ENCODE peak calls at places on chromosomes 6 and 20, in ten cellular contexts. I is GM12878, Z is sigmoid colon, C is stomach, M is upper lobe of left lung, H is H1, E is suprapubic skin, O is HepG2, N is K562, A is transverse colon. W is an unnamed sample.

GRCh38 chr20:19502169-19502568 is 255.9 kb upstream of the RIN2 start:
- DNase-seq in I (no peak), Z (no peak), C (no peak), M (no peak), H (no peak), E (no peak), O (no peak), N (no peak), A (no peak), W (no peak)

GRCh38 chr6:68279793-68280557 is 355.1 kb upstream of the ADGRB3 start:
- DNase-seq in I (no peak), Z (no peak), C (no peak), M (no peak), H (no peak), E (no peak), O (no peak), N (no peak), A (no peak), W (no peak)

GRCh38 chr6:79574636-79575035 is 37.4 kb upstream of the LCA5 start:
- DNase-seq in I (no peak), Z (no peak), C (no peak), M (no peak), H (no peak), E (no peak), O (peak; percentile 84), N (no peak), A (no peak), W (no peak)

GRCh38 chr6:111743859-111744692 is 129.2 kb downstream of the FYN start:
- DNase-seq in I (no peak), Z (no peak), C (no peak), M (no peak), H (no peak), E (no peak), O (no peak), N (no peak), A (no peak), W (no peak)

GRCh38 chr6:106110167-106110826 is 24.2 kb downstream of the PRDM1 start:
- DNase-seq in I (no peak), Z (no peak), C (peak; percentile 53), M (no peak), H (no peak), E (no peak), O (no peak), N (no peak), A (peak; percentile 75), W (no peak)

GRCh38 chr6:35590622-35591066 is 77.9 kb upstream of the TULP1 start:
- DNase-seq in I (no peak), Z (peak; percentile 95), C (no peak), M (no peak), H (no peak), E (no peak), O (no peak), N (no peak), A (peak; percentile 34), W (no peak)

GRCh38 chr6:154112181-154112809 is 73.3 kb downstream of the OPRM1 start:
- DNase-seq in I (no peak), Z (no peak), C (no peak), M (no peak), H (no peak), E (no peak), O (no peak), N (no peak), A (no peak), W (no peak)

GRCh38 chr6:147741419-147741818 is 232.9 kb downstream of the SAMD5 start:
- DNase-seq in I (no peak), Z (no peak), C (no peak), M (no peak), H (no peak), E (no peak), O (no peak), N (no peak), A (no peak), W (no peak)

GRCh38 chr6:132483779-132484679 is 28.9 kb downstream of the STX7 start:
- DNase-seq in I (peak; percentile 37), Z (no peak), C (no peak), M (no peak), H (no peak), E (no peak), O (peak; percentile 75), N (peak; percentile 56), A (peak; percentile 13), W (no peak)

GRCh38 chr6:38974389-38975133 is 74.0 kb upstream of the GLP1R start:
- DNase-seq in I (no peak), Z (no peak), C (no peak), M (no peak), H (no peak), E (no peak), O (no peak), N (no peak), A (no peak), W (no peak)

GRCh38 chr20:58075565-58075964 is 152.9 kb downstream of the ANKRD60 start:
- DNase-seq in I (no peak), Z (no peak), C (no peak), M (no peak), H (no peak), E (no peak), O (no peak), N (no peak), A (no peak), W (peak; percentile 50)

GRCh38 chr20:46566125-46566524 is 15.7 kb upstream of the OCSTAMP start:
- DNase-seq in I (no peak), Z (peak; percentile 53), C (no peak), M (no peak), H (no peak), E (no peak), O (no peak), N (no peak), A (no peak), W (no peak)

GRCh38 chr20:46572181-46572580 is 21.7 kb upstream of the OCSTAMP start:
- DNase-seq in I (no peak), Z (peak; percentile 76), C (peak; percentile 70), M (peak; percentile 74), H (no peak), E (no peak), O (no peak), N (no peak), A (no peak), W (no peak)

GRCh38 chr20:46569961-46570360 is 19.5 kb upstream of the OCSTAMP start:
- DNase-seq in I (no peak), Z (no peak), C (no peak), M (no peak), H (no peak), E (no peak), O (no peak), N (no peak), A (no peak), W (no peak)

GRCh38 chr20:46571418-46571817 is 21.0 kb upstream of the OCSTAMP start:
- DNase-seq in I (no peak), Z (peak; percentile 10), C (no peak), M (no peak), H (no peak), E (no peak), O (no peak), N (no peak), A (no peak), W (no peak)

DNA sequence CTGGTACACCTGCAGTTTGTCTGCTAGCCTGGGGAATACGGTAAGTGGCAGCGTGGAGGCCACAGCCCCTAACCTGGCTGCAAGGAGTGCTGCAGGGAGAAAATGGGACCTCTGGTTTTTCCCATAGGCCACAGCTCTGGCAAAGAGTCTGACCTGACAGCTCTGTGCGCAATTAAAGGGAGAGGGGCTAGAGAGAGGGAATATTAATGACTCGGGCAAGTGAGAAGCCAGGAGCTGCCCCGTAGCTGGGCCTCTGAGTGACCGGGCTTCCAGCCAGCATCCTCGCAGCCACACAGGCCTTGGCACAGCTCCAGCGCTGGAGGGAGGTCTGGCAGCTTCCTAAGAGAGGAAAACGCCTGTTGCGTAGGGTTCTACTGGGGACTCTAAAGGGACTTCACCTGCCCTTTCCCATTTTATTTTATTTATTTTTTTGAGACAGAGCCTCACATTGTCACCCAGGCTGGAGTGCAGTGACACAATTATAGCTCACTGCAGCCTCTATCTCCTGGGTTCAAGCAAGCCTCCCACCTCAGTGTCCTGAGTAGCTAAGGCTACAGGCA is 18.2 kb upstream of the OCSTAMP start:
- DNase-seq in I (no peak), Z (peak; percentile 93), C (peak; percentile 96), M (peak; percentile 79), H (no peak), E (peak; percentile 82), O (peak; percentile 79), N (no peak), A (peak; percentile 69), W (no peak)
- TF ChIP-seq POLR2AphosphoS5 in I (no peak), Z (no peak), C (no peak), M (no peak), H (no peak), E (no peak), O (peak; percentile 19), N (no peak), A (no peak), W (no peak)

GRCh38 chr6:52577022-52577777 is at the start of gene TRAM2:
- DNase-seq in I (no peak), Z (peak; percentile 92), C (peak; percentile 89), M (peak; percentile 98), H (no peak), E (peak; percentile 88), O (peak; percentile 76), N (peak; percentile 92), A (peak; percentile 89), W (peak; percentile 95)
- TF ChIP-seq POLR2A in I (peak; percentile 83), Z (no peak), C (no peak), M (no peak), H (peak; percentile 87), E (peak; percentile 48), O (peak; percentile 57), N (peak; percentile 80), A (peak; percentile 71), W (peak; percentile 49)

DNA sequence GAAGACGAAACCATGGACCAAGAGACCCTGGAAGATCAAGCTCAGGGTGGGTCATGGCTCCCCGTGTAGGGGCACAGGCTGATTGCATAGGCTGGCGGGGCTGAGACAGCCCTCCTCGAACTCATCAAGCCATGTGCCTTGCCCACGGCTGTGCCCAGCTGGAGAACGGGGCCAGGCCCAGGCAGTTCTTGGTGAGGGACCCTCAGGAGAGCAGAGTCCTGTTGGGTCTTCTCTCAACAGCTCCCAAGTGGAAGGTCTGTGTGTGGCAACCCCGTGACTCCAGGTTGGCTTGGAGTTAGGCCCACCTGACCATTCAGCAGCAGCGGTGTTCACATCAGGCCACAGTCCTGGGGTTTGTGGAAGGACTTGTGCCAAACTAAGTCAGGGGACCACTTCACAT is 276.5 kb downstream of the QKI start:
- DNase-seq in I (no peak), Z (no peak), C (no peak), M (no peak), H (no peak), E (no peak), O (no peak), N (no peak), A (no peak), W (no peak)
- TF ChIP-seq EP300 in I (no peak), Z (no peak), C (no peak), M (no peak), H (no peak), E (no peak), O (no peak), N (no peak), A (no peak), W (no peak)

DNA sequence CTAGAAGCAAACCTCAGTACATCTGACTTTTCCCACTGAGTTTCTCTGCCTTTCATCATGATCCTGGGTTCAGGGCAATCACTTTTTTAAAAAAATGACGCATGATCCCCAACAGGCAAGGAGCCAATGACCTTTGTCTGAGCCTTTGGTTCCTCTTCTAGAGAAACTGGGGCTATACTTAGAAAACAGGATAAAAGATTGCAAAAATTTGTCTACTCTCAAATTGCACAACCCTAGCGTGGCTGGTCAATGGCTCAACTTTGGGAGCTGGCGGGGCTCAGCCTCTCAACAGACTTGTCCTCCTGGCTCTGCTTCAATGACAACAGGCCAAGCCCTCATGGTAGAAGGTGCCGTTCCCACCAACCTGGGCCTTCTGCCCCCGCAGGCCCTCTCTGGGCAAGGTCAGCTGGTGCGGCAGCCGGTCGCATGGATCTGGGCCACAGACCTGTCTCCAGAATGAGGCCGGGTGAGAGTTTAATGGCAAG is 48.7 kb downstream of the PDYN start:
- DNase-seq in I (no peak), Z (peak; percentile 86), C (peak; percentile 35), M (peak; percentile 82), H (no peak), E (peak; percentile 88), O (no peak), N (no peak), A (peak; percentile 36), W (no peak)
- TF ChIP-seq POLR2AphosphoS5 in I (no peak), Z (no peak), C (peak; percentile 9), M (peak; percentile 90), H (no peak), E (no peak), O (no peak), N (no peak), A (peak; percentile 22), W (peak; percentile 49)

W was measured in esophagus muscularis mucosa.